ENCODE peak calls at places on chromosomes 13 and 19, in ten cellular contexts. E is type B pancreatic cell; J is HS-5; Z is activated effector memory CD4-positive, alpha-beta T cell treated with anti-CD3 and anti-CD28 coated beads, Interleukin-2, amount 50 U/mL, for 16 hours; L is iris pigment epithelial cell; N is Kasumi-1; F is ovary; M is CD4-positive, alpha-beta T cell; P is GM13976; B is fibroblast of pulmonary artery. I is an unnamed sample.

GRCh38 chr13:110920038-110920437 is 5.2 kb upstream of the ANKRD10 start:
- DNase-seq in E (no peak), J (no peak), Z (no peak), L (no peak), N (no peak), F (no peak), M (no peak), P (peak), B (no peak), I (no peak)

GRCh38 chr13:62337109-62337880 is 921.6 kb upstream of the PCDH20 start:
- DNase-seq in E (no peak), J (no peak), Z (no peak), L (no peak), N (no peak), F (no peak), M (no peak), P (no peak), B (no peak), I (no peak)

GRCh38 chr19:8308891-8309291 is 733 bp upstream of the CD320 start:
- DNase-seq in E (peak), J (no peak), Z (no peak), L (no peak), N (no peak), F (peak), M (no peak), P (no peak), B (no peak), I (no peak)

GRCh38 chr13:32019612-32020233 is 11.9 kb upstream of the FRY start:
- DNase-seq in E (no peak), J (no peak), Z (no peak), L (peak), N (peak), F (peak), M (peak), P (peak), B (peak), I (peak)

GRCh38 chr13:93776936-93777335 is 550.3 kb downstream of the GPC6 start:
- DNase-seq in E (no peak), J (peak), Z (no peak), L (peak), N (no peak), F (no peak), M (no peak), P (no peak), B (peak), I (no peak)

GRCh38 chr19:11096210-11096841 is 7.1 kb downstream of the LDLR start:
- DNase-seq in E (no peak), J (peak), Z (peak), L (peak), N (peak), F (peak), M (no peak), P (peak), B (peak), I (peak)

GRCh38 chr19:18507021-18507726 is 14.7 kb downstream of the ELL start:
- DNase-seq in E (no peak), J (no peak), Z (peak), L (peak), N (peak), F (no peak), M (no peak), P (no peak), B (no peak), I (no peak)

GRCh38 chr19:38514812-38515633 is 81.5 kb downstream of the RYR1 start:
- DNase-seq in E (peak), J (no peak), Z (peak), L (peak), N (peak), F (peak), M (peak), P (peak), B (peak), I (peak)

GRCh38 chr13:77373541-77373940 is 46.6 kb upstream of the MYCBP2 start:
- DNase-seq in E (no peak), J (no peak), Z (no peak), L (no peak), N (no peak), F (no peak), M (no peak), P (no peak), B (no peak), I (no peak)

GRCh38 chr19:8065489-8066261 is 13.1 kb downstream of the CCL25 start:
- DNase-seq in E (no peak), J (no peak), Z (no peak), L (no peak), N (no peak), F (no peak), M (no peak), P (no peak), B (no peak), I (no peak)

GRCh38 chr19:13764101-13764807 is at the start of gene MRI1:
- DNase-seq in E (peak), J (no peak), Z (peak), L (peak), N (peak), F (peak), M (peak), P (peak), B (peak), I (peak)

GRCh38 chr13:108769213-108770070 is 140.0 kb downstream of the MYO16 start:
- DNase-seq in E (no peak), J (no peak), Z (no peak), L (peak), N (peak), F (no peak), M (no peak), P (no peak), B (peak), I (no peak)

GRCh38 chr19:15264061-15264932 is 32.0 kb upstream of the EPHX3 start:
- DNase-seq in E (peak), J (no peak), Z (peak), L (peak), N (peak), F (peak), M (peak), P (peak), B (peak), I (peak)

GRCh38 chr13:29805994-29806748 is 44.2 kb downstream of the UBL3 start:
- DNase-seq in E (no peak), J (no peak), Z (no peak), L (no peak), N (no peak), F (no peak), M (no peak), P (no peak), B (no peak), I (no peak)

GRCh38 chr19:18321729-18322091 is 1.2 kb downstream of the LSM4 start:
- DNase-seq in E (no peak), J (no peak), Z (no peak), L (no peak), N (peak), F (no peak), M (no peak), P (no peak), B (peak), I (no peak)

GRCh38 chr19:38742296-38742695 is 2.0 kb downstream of the CAPN12 start:
- DNase-seq in E (no peak), J (no peak), Z (no peak), L (no peak), N (no peak), F (peak), M (no peak), P (no peak), B (no peak), I (no peak)

I was measured in lung microvascular endothelial cell.